ENCODE peak calls at places on chromosomes 4 and X, in six cellular contexts. E is cardiac fibroblast, O is MCF 10A, X is left ventricle myocardium inferior, J is MM.1S, B is kidney. N is an unnamed sample.

GRCh38 chr4:30953799-30954198 is 233.6 kb downstream of the PCDH7 start:
- DNase-seq in J (no peak), E (no peak), B (no peak), X (no peak), O (no peak), N (no peak)

GRCh38 chrX:41923925-41924693 is 755 bp upstream of the CASK start:
- DNase-seq in O (peak; percentile 46), X (no peak), J (peak; percentile 29), E (peak; percentile 27), B (no peak), N (peak; percentile 30)

GRCh38 chr4:159608434-159608833 is 505.6 kb downstream of the RAPGEF2 start:
- DNase-seq in X (no peak), O (peak; percentile 57), J (no peak), E (no peak), B (no peak), N (no peak)

GRCh38 chr4:185358514-185359433 is 37.0 kb downstream of the LRP2BP start:
- DNase-seq in O (no peak), E (peak; percentile 77), B (no peak), X (no peak), J (no peak), N (no peak)

GRCh38 chr4:83114576-83114975 is at the start of gene PLAC8:
- DNase-seq in J (peak; percentile 87), B (no peak), X (no peak), O (peak; percentile 59), E (no peak), N (peak; percentile 43)

GRCh38 chrX:1582686-1583437 is 8.5 kb upstream of the AKAP17A start:
- DNase-seq in B (no peak), E (peak; percentile 68), J (peak; percentile 83), O (peak; percentile 64), X (no peak), N (peak; percentile 75)

GRCh38 chrX:87397103-87397886 is 120.3 kb upstream of the KLHL4 start:
- DNase-seq in J (no peak), O (no peak), B (no peak), E (peak; percentile 1), X (no peak), N (no peak)

GRCh38 chrX:46589977-46590723 is 16.6 kb downstream of the CHST7 start:
- DNase-seq in O (peak; percentile 85), X (no peak), E (peak; percentile 87), B (no peak), J (no peak), N (no peak)

GRCh38 chr4:99828477-99828876 is 11.8 kb downstream of the DAPP1 start:
- DNase-seq in E (no peak), X (no peak), O (no peak), B (no peak), J (no peak), N (no peak)

GRCh38 chr4:104394409-104394813 is 100.3 kb downstream of the CXXC4 start:
- DNase-seq in B (no peak), X (peak; percentile 11), O (no peak), J (no peak), E (no peak), N (no peak)

GRCh38 chr4:48268956-48269860 is at the start of gene TEC:
- DNase-seq in E (peak; percentile 21), O (peak; percentile 68), J (peak; percentile 59), X (peak; percentile 45), B (peak; percentile 88), N (peak; percentile 40)

GRCh38 chrX:135639066-135639815 is 74.2 kb upstream of the CT45A1 start:
- DNase-seq in B (no peak), X (no peak), O (no peak), J (no peak), E (no peak), N (no peak)

GRCh38 chrX:104697264-104697663 is 131.3 kb downstream of the IL1RAPL2 start:
- DNase-seq in X (no peak), O (no peak), B (no peak), E (no peak), J (no peak), N (no peak)

GRCh38 chr4:171880136-171880535 is 66.9 kb downstream of the GALNTL6 start:
- DNase-seq in X (no peak), E (peak; percentile 49), J (no peak), B (no peak), O (peak; percentile 25), N (no peak)

GRCh38 chr4:14679906-14680305 is 322.4 kb upstream of the CPEB2 start:
- DNase-seq in X (no peak), J (no peak), O (no peak), E (peak; percentile 36), B (no peak), N (no peak)

GRCh38 chr4:147843162-147843561 is 111.3 kb downstream of the ARHGAP10 start:
- DNase-seq in E (no peak), O (peak; percentile 66), J (peak; percentile 38), X (no peak), B (no peak), N (peak; percentile 25)

GRCh38 chrX:71171110-71171801 is 26.6 kb downstream of the NLGN3 start:
- DNase-seq in X (no peak), B (no peak), E (no peak), O (no peak), J (no peak), N (no peak)

GRCh38 chrX:13285693-13286092 is 34.2 kb downstream of the ATXN3L start:
- DNase-seq in B (no peak), X (no peak), J (no peak), O (no peak), E (no peak), N (no peak)

GRCh38 chr4:186953601-186954260 is 230.1 kb upstream of the FAT1 start:
- DNase-seq in O (peak; percentile 29), E (peak; percentile 13), X (no peak), J (no peak), B (no peak), N (no peak)

GRCh38 chr4:105978684-105979296 is 83.5 kb downstream of the NPNT start:
- DNase-seq in O (peak; percentile 70), X (no peak), B (peak; percentile 81), J (no peak), E (peak; percentile 79), N (no peak)

GRCh38 chr4:82801910-82802521 is 3.4 kb upstream of the SCD5 start:
- DNase-seq in E (peak; percentile 63), B (no peak), J (no peak), O (peak; percentile 76), X (no peak), N (no peak)

GRCh38 chrX:19829817-19830216 is 57.6 kb downstream of the SH3KBP1 start:
- DNase-seq in X (no peak), J (no peak), B (no peak), O (no peak), E (no peak), N (no peak)

GRCh38 chrX:40260123-40260751 is 162.5 kb upstream of the BCOR start:
- DNase-seq in O (no peak), B (no peak), E (peak; percentile 30), J (no peak), X (no peak), N (no peak)

GRCh38 chr4:15436515-15436914 is 8.7 kb downstream of the C1QTNF7 start:
- DNase-seq in X (no peak), J (no peak), B (no peak), E (no peak), O (peak; percentile 16), N (no peak)

DNA sequence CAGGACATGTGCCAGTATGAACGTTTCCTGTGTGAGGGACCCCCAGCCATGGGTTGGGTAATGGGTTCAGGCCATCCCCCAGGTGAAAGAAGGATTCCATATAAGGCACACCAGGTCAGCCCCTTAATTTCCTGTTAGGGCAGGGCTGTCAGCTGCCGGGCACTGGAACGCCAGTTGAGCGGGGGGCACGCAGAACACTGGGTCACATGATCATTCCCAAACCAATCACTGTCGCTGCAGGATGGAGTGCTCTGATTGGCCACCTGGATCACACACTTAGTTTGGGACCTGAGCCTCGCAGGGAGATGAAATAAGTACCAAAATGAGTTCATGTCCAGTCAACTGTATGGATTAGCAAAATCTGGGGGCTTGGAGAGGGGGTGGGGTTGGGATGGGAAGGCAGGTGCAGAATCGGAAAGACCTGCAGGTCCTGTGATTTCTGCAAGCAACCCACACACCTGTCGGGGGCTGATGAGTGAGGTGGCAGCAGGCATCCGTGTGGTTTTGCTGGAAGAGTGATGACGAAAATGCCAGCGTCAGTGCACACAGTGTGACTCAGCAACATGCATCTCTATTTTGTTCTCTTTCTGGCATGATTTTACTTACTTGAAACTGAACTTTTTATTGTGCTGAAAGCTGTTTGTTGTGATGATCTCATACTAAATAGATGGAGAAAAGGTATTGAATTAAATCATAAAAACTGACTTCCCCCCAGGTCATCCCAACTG is 32.2 kb downstream of the RNF212 start:
- DNase-seq in E (peak; percentile 58), O (peak; percentile 81), B (no peak), X (no peak), J (no peak), N (no peak)
- TF ChIP-seq CTCF in E (no peak), O (no peak), B (no peak), X (no peak), J (no peak), N (no peak)

GRCh38 chrX:21725498-21725897 is 32.4 kb downstream of the SMPX start:
- DNase-seq in J (peak; percentile 15), X (no peak), O (peak; percentile 66), B (no peak), E (peak; percentile 63), N (no peak)
- TF ChIP-seq CTCF in J (peak; percentile 12), X (peak; percentile 30), O (peak; percentile 21), B (peak; percentile 27), E (peak; percentile 42), N (peak; percentile 11)

GRCh38 chr4:32042486-32042885 is 1322.3 kb downstream of the PCDH7 start:
- DNase-seq in B (no peak), J (no peak), O (no peak), E (no peak), X (no peak), N (no peak)
- TF ChIP-seq CTCF in B (no peak), J (no peak), O (no peak), E (no peak), X (no peak), N (no peak)

GRCh38 chr4:12724520-12724919 is 759.6 kb downstream of the RAB28 start:
- DNase-seq in J (peak; percentile 76), O (peak; percentile 49), E (peak; percentile 23), B (no peak), X (no peak), N (peak; percentile 7)

GRCh38 chr4:12723849-12724447 is 760.2 kb downstream of the RAB28 start:
- DNase-seq in E (peak; percentile 20), B (no peak), X (no peak), J (peak; percentile 76), O (peak; percentile 23), N (no peak)

GRCh38 chr4:12734586-12734985 is 749.6 kb downstream of the RAB28 start:
- DNase-seq in B (no peak), X (no peak), O (no peak), E (no peak), J (peak; percentile 92), N (no peak)

DNA sequence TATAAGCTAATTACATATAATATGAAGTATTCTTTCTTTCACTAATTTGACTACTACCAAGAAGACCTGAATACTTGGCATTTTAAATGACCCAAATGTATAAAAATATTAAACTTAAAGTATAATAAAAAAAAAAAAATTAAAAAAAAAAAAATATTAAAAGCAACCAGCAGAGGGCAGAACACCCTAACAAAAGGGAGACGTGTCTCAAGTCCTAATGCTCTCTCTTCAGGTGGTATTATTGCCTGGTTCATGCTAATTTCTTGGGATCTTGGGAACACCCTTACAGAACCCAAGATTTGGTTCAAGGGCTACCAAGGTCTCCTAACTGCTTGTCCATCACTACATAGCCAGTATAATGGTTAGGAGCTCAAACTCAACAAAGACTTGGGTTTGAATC is 754.8 kb downstream of the RAB28 start:
- DNase-seq in E (peak; percentile 51), O (peak; percentile 44), X (no peak), J (no peak), B (no peak), N (peak; percentile 22)
- TF ChIP-seq CTCF in E (peak; percentile 28), O (peak; percentile 51), X (peak; percentile 52), J (peak; percentile 23), B (peak; percentile 7), N (peak; percentile 25)